ENCODE peak calls at places on chromosomes 1 and 21, in six cellular contexts. S is psoas muscle, G is HCT116, C is MM.1S, L is suprapubic skin, A is brain microvascular endothelial cell. F is an unnamed sample.

GRCh38 chr1:178192686-178193085 is 98.8 kb downstream of the RASAL2 start:
- DNase-seq in S (no peak), G (no peak), C (no peak), L (no peak), A (peak), F (peak)

GRCh38 chr1:201769966-201770365 is 59.0 kb upstream of the IPO9 start:
- DNase-seq in S (peak), G (no peak), C (no peak), L (peak), A (peak), F (peak)

GRCh38 chr1:94335950-94336349 is 82.2 kb upstream of the ABCD3 start:
- DNase-seq in S (peak), G (peak), C (peak), L (peak), A (peak), F (peak)

GRCh38 chr1:171742577-171742922 is 685 bp upstream of the VAMP4 start:
- DNase-seq in S (no peak), G (no peak), C (peak), L (peak), A (peak), F (peak)

GRCh38 chr1:163048970-163049680 is 20.0 kb upstream of the RGS4 start:
- DNase-seq in S (no peak), G (no peak), C (no peak), L (no peak), A (no peak), F (no peak)

GRCh38 chr1:232628335-232629214 is 1.4 kb downstream of the SIPA1L2 start:
- DNase-seq in S (no peak), G (no peak), C (peak), L (no peak), A (no peak), F (peak)

GRCh38 chr21:43703068-43703880 is 15.7 kb upstream of the PDXK start:
- DNase-seq in S (peak), G (no peak), C (peak), L (no peak), A (peak), F (peak)

GRCh38 chr1:154181944-154182341 is 10.0 kb downstream of the TPM3 start:
- DNase-seq in S (no peak), G (no peak), C (no peak), L (no peak), A (no peak), F (no peak)

GRCh38 chr1:10494418-10494753 is 19.6 kb downstream of the PEX14 start:
- DNase-seq in S (no peak), G (no peak), C (no peak), L (no peak), A (no peak), F (no peak)

GRCh38 chr1:88799433-88799832 is 91.9 kb downstream of the GTF2B start:
- DNase-seq in S (no peak), G (no peak), C (no peak), L (no peak), A (no peak), F (no peak)

GRCh38 chr1:51745304-51745570 is 128.3 kb downstream of the OSBPL9 start:
- DNase-seq in S (no peak), G (no peak), C (no peak), L (no peak), A (no peak), F (no peak)

GRCh38 chr1:38198099-38198498 is 151.5 kb upstream of the POU3F1 start:
- DNase-seq in S (no peak), G (no peak), C (no peak), L (no peak), A (no peak), F (no peak)
- H3K4me3 ChIP-seq in S (no peak), G (no peak), C (no peak), L (no peak), A (no peak), F (no peak)

GRCh38 chr1:169690489-169690888 is 20.9 kb downstream of the SELL start:
- DNase-seq in S (no peak), G (no peak), C (no peak), L (no peak), A (no peak), F (no peak)

GRCh38 chr1:169697769-169698168 is 13.7 kb downstream of the SELL start:
- DNase-seq in S (no peak), G (no peak), C (no peak), L (no peak), A (no peak), F (no peak)

GRCh38 chr1:169692766-169693460 is 18.5 kb downstream of the SELL start:
- DNase-seq in S (no peak), G (no peak), C (peak), L (no peak), A (no peak), F (no peak)

GRCh38 chr1:169696273-169697100 is 14.9 kb downstream of the SELL start:
- DNase-seq in S (no peak), G (no peak), C (no peak), L (no peak), A (no peak), F (no peak)

DNA sequence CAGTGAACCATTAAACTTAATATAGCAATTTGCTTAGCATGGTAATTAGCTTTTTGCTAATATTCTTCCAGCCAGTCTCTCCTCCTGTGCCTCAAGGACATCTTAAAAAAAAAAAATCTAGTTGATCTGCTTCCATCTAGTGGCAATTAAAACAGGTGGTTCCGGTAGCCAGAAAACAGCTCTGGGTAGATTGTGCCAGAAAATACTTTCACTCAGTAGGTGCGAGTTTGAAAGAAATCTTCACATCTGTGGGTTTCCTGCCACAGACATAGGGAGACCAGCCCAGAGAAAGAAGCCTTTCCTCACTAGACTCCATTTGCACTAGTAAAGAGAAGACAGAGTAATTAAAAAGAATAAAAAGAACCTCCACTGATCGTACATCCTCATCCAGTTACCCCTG is 17.1 kb downstream of the SELL start:
- DNase-seq in S (no peak), G (no peak), C (peak), L (no peak), A (no peak), F (no peak)
- TF ChIP-seq CTCF in S (no peak), G (peak), C (peak), L (no peak), A (no peak), F (no peak)

DNA sequence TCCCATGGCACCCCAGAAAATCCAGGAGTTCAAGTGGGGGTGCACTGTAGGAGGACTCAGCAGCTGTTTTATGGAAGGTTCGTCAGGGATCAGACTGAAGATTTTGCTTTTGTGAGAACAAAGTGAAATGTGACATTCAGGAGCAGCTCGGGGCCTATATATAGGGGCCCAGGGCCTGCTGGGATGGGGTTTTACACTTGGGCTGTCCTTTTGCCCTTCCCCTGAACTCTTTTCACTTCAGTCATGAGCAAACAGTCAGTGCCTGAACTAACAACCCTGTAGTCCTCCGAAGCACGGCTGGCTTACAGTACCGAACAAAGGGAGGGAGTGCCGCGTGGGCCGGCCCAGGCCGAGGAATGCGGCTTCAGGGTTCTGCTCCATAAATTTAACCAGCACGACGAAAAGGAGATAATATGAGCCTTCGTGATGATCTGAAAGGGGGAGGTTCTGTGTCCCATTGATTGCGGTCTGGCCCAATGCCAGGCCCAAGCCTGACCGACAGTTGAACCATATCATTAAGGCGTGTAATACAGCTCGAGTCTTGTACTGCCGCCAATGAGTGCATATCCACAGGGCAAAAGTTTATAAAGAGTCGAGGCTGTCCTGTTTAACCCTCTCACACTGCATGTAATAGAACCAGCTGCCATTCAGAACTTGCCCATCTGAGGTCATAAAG is 139.9 kb downstream of the DHRS3 start:
- DNase-seq in S (peak), G (peak), C (no peak), L (peak), A (peak), F (peak)
- H3K4me3 ChIP-seq in S (peak), G (peak), C (no peak), L (no peak), A (no peak), F (no peak)

GRCh38 chr1:41473738-41474362 is 10.6 kb downstream of the EDN2 start:
- DNase-seq in S (no peak), G (no peak), C (no peak), L (no peak), A (no peak), F (no peak)
- TF ChIP-seq CTCF in S (no peak), G (no peak), C (no peak), L (no peak), A (no peak), F (no peak)

DNA sequence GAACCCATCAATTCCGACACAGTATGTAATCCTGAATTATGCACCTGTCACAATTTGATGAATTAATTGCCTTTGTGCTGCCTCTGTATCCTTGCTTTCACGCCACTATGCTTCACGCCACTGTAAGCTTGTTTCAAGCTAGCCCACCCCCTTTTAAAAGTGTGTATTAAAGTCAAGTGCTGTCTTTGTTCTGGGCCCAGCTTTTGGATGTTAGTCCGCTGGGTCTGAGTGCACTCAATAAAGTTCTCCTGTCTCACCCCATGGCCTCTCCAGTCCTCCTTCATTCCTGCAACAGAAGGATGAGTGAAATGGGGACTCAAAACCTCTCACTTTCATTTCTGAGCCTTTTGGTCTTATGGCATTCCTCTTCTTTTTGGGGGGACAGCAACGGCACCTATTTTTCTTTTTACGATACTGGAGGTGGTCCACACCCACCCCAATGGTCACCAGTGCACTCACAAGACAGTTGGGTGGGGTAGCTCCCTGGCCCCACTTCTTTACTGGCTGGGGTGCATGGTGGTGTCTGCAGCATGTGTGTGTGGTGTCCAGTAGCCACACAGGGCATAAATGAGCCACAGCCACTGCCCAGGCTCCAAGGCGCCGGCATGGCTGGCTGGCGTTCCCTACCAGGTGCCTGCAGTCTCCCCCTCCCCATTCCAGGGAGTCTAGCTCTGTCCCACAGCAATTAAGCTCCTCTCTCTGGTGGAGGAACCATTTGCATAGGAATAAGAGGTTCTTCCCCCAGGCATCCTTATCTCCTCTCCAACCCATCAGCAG is 1.8 kb downstream of the THEM4 start:
- DNase-seq in S (no peak), G (peak), C (no peak), L (no peak), A (no peak), F (peak)
- H3K4me3 ChIP-seq in S (no peak), G (peak), C (no peak), L (no peak), A (no peak), F (no peak)

GRCh38 chr21:45436371-45437040 is 31.5 kb downstream of the COL18A1 start:
- DNase-seq in S (no peak), G (no peak), C (no peak), L (no peak), A (no peak), F (no peak)
- TF ChIP-seq CTCF in S (no peak), G (no peak), C (no peak), L (no peak), A (no peak), F (no peak)

GRCh38 chr1:103517380-103518047 is 8.0 kb upstream of the RNPC3 start:
- DNase-seq in S (no peak), G (no peak), C (no peak), L (no peak), A (no peak), F (peak)

GRCh38 chr1:103513720-103514119 is 11.8 kb upstream of the RNPC3 start:
- DNase-seq in S (no peak), G (no peak), C (no peak), L (no peak), A (no peak), F (peak)

GRCh38 chr1:103516693-103517092 is 8.8 kb upstream of the RNPC3 start:
- DNase-seq in S (no peak), G (no peak), C (no peak), L (no peak), A (peak), F (peak)

GRCh38 chr1:103514920-103515503 is 10.5 kb upstream of the RNPC3 start:
- DNase-seq in S (no peak), G (peak), C (peak), L (no peak), A (peak), F (peak)

GRCh38 chr1:103516283-103516682 is 9.2 kb upstream of the RNPC3 start:
- DNase-seq in S (no peak), G (no peak), C (no peak), L (no peak), A (no peak), F (no peak)
- H3K4me3 ChIP-seq in S (no peak), G (no peak), C (no peak), L (no peak), A (no peak), F (no peak)

GRCh38 chr1:184214128-184214527 is 162.6 kb downstream of the TSEN15 start:
- DNase-seq in S (no peak), G (no peak), C (no peak), L (no peak), A (no peak), F (no peak)

GRCh38 chr1:184212649-184213314 is 161.3 kb downstream of the TSEN15 start:
- DNase-seq in S (no peak), G (peak), C (no peak), L (no peak), A (peak), F (peak)

GRCh38 chr1:184208622-184209021 is 157.1 kb downstream of the TSEN15 start:
- DNase-seq in S (no peak), G (no peak), C (no peak), L (no peak), A (no peak), F (no peak)

GRCh38 chr1:184210048-184210447 is 158.5 kb downstream of the TSEN15 start:
- DNase-seq in S (no peak), G (no peak), C (no peak), L (no peak), A (no peak), F (peak)

DNA sequence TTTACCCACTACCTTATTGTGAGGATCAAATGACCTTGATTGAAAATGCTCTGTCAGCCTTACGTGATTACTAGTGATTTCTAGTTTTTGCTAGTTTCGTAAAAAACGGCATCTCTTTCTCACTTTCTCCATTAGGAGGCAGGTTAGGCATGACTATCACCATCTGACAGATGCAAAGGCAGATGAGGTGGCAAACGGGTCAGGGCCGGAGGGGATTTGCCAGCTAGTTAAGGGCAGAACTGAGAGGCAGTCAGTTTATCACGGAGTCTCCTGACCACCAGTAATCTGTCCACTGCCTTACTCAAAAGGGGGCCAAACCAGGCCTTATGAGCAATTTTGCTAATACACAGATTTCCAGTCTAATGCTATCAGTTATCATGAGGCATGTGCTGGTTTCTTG is 159.3 kb downstream of the TSEN15 start:
- DNase-seq in S (no peak), G (no peak), C (peak), L (no peak), A (no peak), F (no peak)
- TF ChIP-seq CTCF in S (no peak), G (no peak), C (peak), L (no peak), A (no peak), F (no peak)

F was measured in fibroblast of mammary gland.